ENCODE peak calls at places on chromosome 21, in eight cellular contexts. E is neural progenitor cell, Z is GM23338, G is K562, C is keratinocyte, N is PC-9, O is MM.1S, Y is fibroblast of lung. H is an unnamed sample.

GRCh38 chr21:41112740-41113692 is 54.9 kb upstream of the BACE2 start:
- DNase-seq in E (peak; percentile 36), Z (peak; percentile 11), G (no peak), C (peak; percentile 97), N (peak; percentile 36), O (peak; percentile 52), Y (peak; percentile 99), H (peak; percentile 74)

GRCh38 chr21:31161157-31161556 is 122.9 kb upstream of the KRTAP19-8 start:
- DNase-seq in E (peak; percentile 63), Z (peak; percentile 52), G (no peak), C (peak; percentile 9), N (no peak), O (no peak), Y (peak; percentile 78), H (no peak)

GRCh38 chr21:14875704-14876364 is 189.0 kb downstream of the NRIP1 start:
- DNase-seq in E (no peak), Z (no peak), G (no peak), C (no peak), N (no peak), O (no peak), Y (peak; percentile 25), H (no peak)

GRCh38 chr21:8989883-8990325 is 1531.5 kb upstream of the TPTE start:
- DNase-seq in E (no peak), Z (peak; percentile 88), G (peak; percentile 37), C (no peak), N (peak; percentile 55), O (no peak), Y (peak; percentile 61), H (no peak)

GRCh38 chr21:36976882-36977651 is 10.6 kb upstream of the HLCS start:
- DNase-seq in E (peak; percentile 82), Z (peak; percentile 93), G (peak; percentile 61), C (no peak), N (peak; percentile 41), O (peak; percentile 94), Y (peak; percentile 73), H (peak; percentile 80)

GRCh38 chr21:36700295-36700960 is 1.5 kb downstream of the SIM2 start:
- DNase-seq in E (peak; percentile 65), Z (peak; percentile 32), G (no peak), C (no peak), N (no peak), O (no peak), Y (no peak), H (no peak)

GRCh38 chr21:40829308-40829707 is 17.6 kb downstream of the DSCAM start:
- DNase-seq in E (no peak), Z (no peak), G (no peak), C (no peak), N (no peak), O (no peak), Y (peak; percentile 48), H (no peak)

GRCh38 chr21:40120944-40121575 is 253.8 kb downstream of the PCP4 start:
- DNase-seq in E (peak; percentile 42), Z (peak; percentile 51), G (peak; percentile 36), C (no peak), N (no peak), O (peak; percentile 58), Y (peak; percentile 16), H (peak; percentile 50)

GRCh38 chr21:36209626-36210171 is 53.1 kb downstream of the DOP1B start:
- DNase-seq in E (peak; percentile 61), Z (peak; percentile 91), G (peak; percentile 37), C (peak; percentile 61), N (peak; percentile 71), O (peak; percentile 78), Y (peak; percentile 71), H (peak; percentile 72)

GRCh38 chr21:25801217-25802015 is 66.6 kb downstream of the GABPA start:
- DNase-seq in E (peak; percentile 93), Z (peak; percentile 94), G (peak; percentile 92), C (peak; percentile 26), N (peak; percentile 54), O (peak; percentile 91), Y (peak; percentile 60), H (peak; percentile 91)

GRCh38 chr21:22342855-22343254 is 1344.6 kb downstream of the NCAM2 start:
- DNase-seq in E (no peak), Z (no peak), G (no peak), C (no peak), N (no peak), O (peak; percentile 28), Y (no peak), H (no peak)

GRCh38 chr21:41956926-41957729 is 3.3 kb upstream of the C2CD2 start:
- DNase-seq in E (no peak), Z (no peak), G (peak; percentile 67), C (no peak), N (peak; percentile 46), O (no peak), Y (peak; percentile 83), H (no peak)

GRCh38 chr21:26842976-26843911 is 2.0 kb downstream of the ADAMTS1 start:
- DNase-seq in E (peak; percentile 81), Z (peak; percentile 83), G (no peak), C (no peak), N (no peak), O (peak; percentile 49), Y (peak; percentile 94), H (peak; percentile 95)
- TF ChIP-seq CTCF in E (peak; percentile 48), Z (peak; percentile 33), G (no peak), C (peak; percentile 31), N (no peak), O (peak; percentile 44), Y (peak; percentile 44), H (peak; percentile 34)

GRCh38 chr21:44920694-44921604 is at the start of gene ITGB2:
- DNase-seq in E (no peak), Z (peak; percentile 36), G (no peak), C (no peak), N (no peak), O (no peak), Y (no peak), H (no peak)
- TF ChIP-seq EZH2 in E (no peak), Z (peak; percentile 47), G (no peak), C (no peak), N (no peak), O (no peak), Y (no peak), H (no peak)

DNA sequence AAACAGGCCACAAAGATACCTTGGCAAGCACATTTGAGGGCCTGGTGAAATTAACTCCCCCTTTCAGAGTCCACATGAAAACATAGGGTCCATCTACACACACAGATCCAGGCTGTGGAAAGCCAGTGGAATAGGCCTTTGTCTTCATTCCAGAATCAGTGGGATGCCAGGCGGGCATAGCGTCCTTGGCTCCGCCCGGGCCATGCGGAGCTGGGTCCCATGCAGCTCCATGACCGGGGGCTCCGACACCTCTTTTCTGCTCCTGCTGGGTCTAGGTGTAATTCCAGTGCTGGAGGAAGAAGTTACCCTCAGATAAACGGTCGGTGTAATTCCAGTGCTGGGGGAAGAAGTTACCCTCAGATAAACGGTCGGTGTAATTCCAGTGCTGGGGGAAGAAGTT is 63.6 kb upstream of the COL6A1 start:
- DNase-seq in E (no peak), Z (no peak), G (no peak), C (no peak), N (no peak), O (no peak), Y (no peak), H (no peak)
- H3K27ac ChIP-seq in E (no peak overlapping the region), Z (no peak overlapping the region), G (no peak overlapping the region), C (no peak overlapping the region), N (no peak overlapping the region), O (no peak overlapping the region), Y (no peak overlapping the region), H (no peak overlapping the region)

GRCh38 chr21:29443398-29444010 is 144.8 kb downstream of the BACH1 start:
- DNase-seq in E (no peak), Z (no peak), G (no peak), C (no peak), N (no peak), O (no peak), Y (peak; percentile 26), H (no peak)

GRCh38 chr21:29436143-29436542 is 137.4 kb downstream of the BACH1 start:
- DNase-seq in E (no peak), Z (peak; percentile 18), G (no peak), C (no peak), N (no peak), O (no peak), Y (peak; percentile 30), H (no peak)

GRCh38 chr21:29436650-29437049 is 137.9 kb downstream of the BACH1 start:
- DNase-seq in E (no peak), Z (no peak), G (no peak), C (no peak), N (no peak), O (no peak), Y (no peak), H (no peak)

GRCh38 chr21:29441651-29442050 is 142.9 kb downstream of the BACH1 start:
- DNase-seq in E (no peak), Z (no peak), G (no peak), C (no peak), N (no peak), O (no peak), Y (peak; percentile 22), H (no peak)
- TF ChIP-seq CTCF in E (no peak), Z (no peak), G (no peak), C (no peak), N (no peak), O (no peak), Y (no peak), H (no peak)

DNA sequence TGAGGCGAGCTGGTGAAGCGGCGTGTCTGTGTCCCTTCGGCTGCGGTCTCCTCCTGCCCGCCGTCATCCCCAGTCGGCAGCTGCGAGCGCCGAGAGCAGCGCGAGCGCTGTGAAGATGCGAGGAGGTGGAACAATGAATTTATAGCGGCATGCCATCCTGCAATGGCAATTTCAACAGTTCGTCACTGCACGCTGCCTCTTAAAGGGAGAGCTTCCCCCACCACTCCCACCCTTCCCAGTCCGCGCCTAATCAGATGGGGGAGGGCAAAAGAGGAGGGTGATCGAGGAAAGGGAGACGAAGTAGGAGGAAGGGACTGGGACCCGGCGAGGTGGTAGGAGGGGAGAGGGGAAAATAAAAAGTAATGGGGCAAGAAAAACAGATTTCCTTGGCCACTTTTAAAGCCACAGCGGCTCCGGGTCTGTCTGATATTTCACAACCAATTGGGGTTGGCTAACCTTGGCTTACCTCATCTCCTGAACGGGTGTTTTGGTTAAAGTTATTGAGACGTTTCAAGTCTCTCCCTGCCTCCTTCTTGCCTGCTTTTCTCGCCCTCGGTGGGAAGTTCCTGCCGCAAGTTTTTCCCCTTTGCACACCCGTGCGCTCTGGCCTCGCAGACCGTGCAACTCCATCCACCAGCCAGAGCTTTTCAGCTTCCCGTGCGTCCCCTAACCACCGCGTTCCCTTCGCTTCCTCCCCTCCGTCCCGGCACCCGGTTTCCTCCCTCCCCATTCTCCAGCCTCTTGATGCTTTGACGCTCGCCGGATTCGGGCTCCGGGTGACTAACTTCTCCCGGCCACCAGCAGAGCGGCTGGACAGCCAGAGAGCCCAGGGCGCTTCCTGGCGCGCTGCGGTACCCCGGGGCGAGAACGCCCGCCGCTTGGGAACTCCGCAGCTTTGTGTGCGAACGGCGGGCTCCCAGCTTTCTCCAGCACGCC is at the start of gene ADAMTS5:
- DNase-seq in E (peak; percentile 68), Z (peak; percentile 74), G (no peak), C (no peak), N (no peak), O (no peak), Y (peak; percentile 55), H (peak; percentile 32)
- TF ChIP-seq EZH2 in E (peak; percentile 80), Z (no peak), G (no peak), C (no peak), N (no peak), O (no peak), Y (no peak), H (no peak)

H was measured in hepatocyte.